ENCODE peak calls at places on chromosome 5, in four cellular contexts. X, B, N and H are unnamed samples. For H3K27me3, the result is how much of the 10 kb centered on the place peaks cover.

GRCh38 chr5:154900071-154900470 is 37.9 kb downstream of the GEMIN5 start:
- DNase-seq in N (no peak), X (no peak), B (no peak), H (no peak)

GRCh38 chr5:127892467-127893207 is 189.4 kb downstream of the CCDC192 start:
- DNase-seq in B (peak), X (no peak), N (peak), H (no peak)

GRCh38 chr5:160061770-160062169 is 52.8 kb downstream of the TTC1 start:
- DNase-seq in B (no peak), N (no peak), X (no peak), H (no peak)

GRCh38 chr5:54993318-54993717 is 7.9 kb upstream of the ESM1 start:
- DNase-seq in N (no peak), B (no peak), X (no peak), H (no peak)

GRCh38 chr5:107271682-107272350 is 398.9 kb downstream of the EFNA5 start:
- DNase-seq in N (no peak), X (no peak), B (no peak), H (no peak)

GRCh38 chr5:134038143-134038542 is 33.4 kb upstream of the VDAC1 start:
- DNase-seq in N (no peak), X (no peak), B (no peak), H (no peak)

GRCh38 chr5:145509336-145510150 is 325.6 kb downstream of the PRELID2 start:
- DNase-seq in X (no peak), B (no peak), N (peak), H (no peak)

GRCh38 chr5:81232449-81233079 is 558 bp upstream of the CKMT2 start:
- DNase-seq in X (no peak), N (peak), B (no peak), H (no peak)

GRCh38 chr5:175683231-175683630 is 25.4 kb downstream of the HRH2 start:
- DNase-seq in N (no peak), B (no peak), X (peak), H (no peak)

GRCh38 chr5:32916648-32917047 is 205.5 kb downstream of the NPR3 start:
- DNase-seq in B (peak), X (no peak), N (peak), H (no peak)

GRCh38 chr5:157561105-157561504 is 14.5 kb downstream of the ADAM19 start:
- DNase-seq in N (no peak), B (no peak), X (no peak), H (no peak)

GRCh38 chr5:152689275-152689711 is 284.2 kb upstream of the NMUR2 start:
- DNase-seq in N (no peak), B (peak), X (no peak), H (no peak)

GRCh38 chr5:150498501-150498900 is 9.4 kb upstream of the NDST1 start:
- DNase-seq in B (no peak), X (no peak), N (no peak), H (no peak)

GRCh38 chr5:151144275-151144674 is 13.3 kb downstream of the ANXA6 start:
- DNase-seq in B (no peak), X (no peak), N (no peak), H (no peak)

GRCh38 chr5:6458833-6459232 is 10.2 kb downstream of the UBE2QL1 start:
- DNase-seq in N (no peak), B (no peak), X (no peak), H (peak)

GRCh38 chr5:79436224-79436623 is 77.7 kb downstream of the HOMER1 start:
- DNase-seq in X (no peak), N (peak), B (peak), H (no peak)

GRCh38 chr5:61931236-61931635 is 374.8 kb upstream of the KIF2A start:
- DNase-seq in N (no peak), X (no peak), B (no peak), H (no peak)

GRCh38 chr5:176360894-176361436 is 599 bp downstream of the KIAA1191 start:
- DNase-seq in B (peak), N (no peak), X (no peak), H (no peak)

GRCh38 chr5:81971086-81971693 is 633 bp upstream of the ATG10 start:
- DNase-seq in B (peak), N (peak), X (no peak), H (no peak)

GRCh38 chr5:4928409-4928808 is 211.7 kb upstream of the ADAMTS16 start:
- DNase-seq in X (no peak), N (no peak), B (no peak), H (no peak)

GRCh38 chr5:97986069-97986468 is 787.4 kb upstream of the RGMB start:
- DNase-seq in B (peak), X (no peak), N (peak), H (no peak)
- TF ChIP-seq CTCF in B (no peak), X (no peak), N (no peak), H (no peak)

DNA sequence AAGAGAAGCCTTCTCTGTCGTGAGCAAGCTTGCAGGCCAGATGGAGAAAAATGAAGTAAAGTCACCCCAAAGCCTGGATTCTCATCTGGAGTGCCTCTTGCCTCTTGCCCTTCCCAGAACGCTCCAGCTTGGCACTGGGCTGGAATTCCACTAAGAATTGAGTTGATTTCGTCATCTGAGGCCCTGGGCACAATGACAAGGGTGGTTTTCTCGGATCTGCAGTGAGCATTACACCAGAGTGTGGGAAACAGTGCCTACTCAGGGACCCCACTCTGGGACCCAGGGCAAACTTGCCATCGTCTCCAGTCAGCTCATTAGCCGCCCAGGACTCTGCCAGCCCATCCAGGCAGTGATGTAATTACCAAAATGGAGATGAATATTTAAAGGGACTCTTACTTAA is 44.6 kb upstream of the LCP2 start:
- DNase-seq in N (no peak), X (no peak), B (no peak), H (no peak)
- H3K27me3 ChIP-seq in N (under half), X (under half), B (under half), H (under half)

GRCh38 chr5:9621379-9621903 is 8.7 kb downstream of the TAS2R1 start:
- DNase-seq in X (no peak), B (no peak), N (peak), H (no peak)

GRCh38 chr5:9617191-9617590 is 13.0 kb downstream of the TAS2R1 start:
- DNase-seq in N (no peak), B (no peak), X (no peak), H (no peak)

GRCh38 chr5:9619331-9620092 is 10.6 kb downstream of the TAS2R1 start:
- DNase-seq in B (no peak), X (no peak), N (no peak), H (no peak)

GRCh38 chr5:9613360-9613759 is 16.8 kb downstream of the TAS2R1 start:
- DNase-seq in B (no peak), N (no peak), X (no peak), H (no peak)

GRCh38 chr5:9617739-9618504 is 12.2 kb downstream of the TAS2R1 start:
- DNase-seq in B (no peak), N (no peak), X (no peak), H (no peak)
- TF ChIP-seq CTCF in B (no peak), N (peak), X (no peak), H (no peak)

GRCh38 chr5:1440098-1440493 is 5.1 kb downstream of the SLC6A3 start:
- DNase-seq in N (no peak), X (no peak), B (no peak), H (no peak)
- H3K27me3 ChIP-seq in N (under half), X (under half), B (half or more), H (under half)

DNA sequence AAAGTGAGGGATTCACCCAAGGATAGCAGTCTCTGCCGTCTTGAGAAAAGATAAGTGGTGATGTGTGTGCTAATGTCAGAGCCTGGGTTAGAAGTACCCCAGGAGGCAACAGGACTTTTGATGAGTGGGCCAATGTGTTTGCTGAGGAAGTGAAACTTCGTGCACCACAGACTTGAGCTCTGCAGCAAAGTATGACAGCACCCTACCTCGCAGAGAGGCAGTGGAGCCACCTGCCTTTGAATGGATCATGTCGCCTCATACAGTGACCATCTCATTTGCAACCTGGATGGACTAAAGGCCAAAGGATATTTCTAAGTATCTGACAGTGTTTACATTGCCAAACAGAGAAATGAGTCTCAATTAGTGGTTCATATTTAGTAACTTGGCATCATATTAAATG is 593.9 kb upstream of the GRAMD2B start:
- DNase-seq in B (no peak), X (no peak), N (no peak), H (no peak)
- TF ChIP-seq CTCF in B (no peak), X (no peak), N (no peak), H (no peak)

GRCh38 chr5:148833122-148833521 is 6.7 kb downstream of the ADRB2 start:
- DNase-seq in B (no peak), X (no peak), N (no peak), H (no peak)

GRCh38 chr5:148829734-148830133 is 3.3 kb downstream of the ADRB2 start:
- DNase-seq in N (no peak), B (no peak), X (no peak), H (no peak)

GRCh38 chr5:148833925-148834324 is 7.5 kb downstream of the ADRB2 start:
- DNase-seq in X (no peak), N (no peak), B (no peak), H (no peak)

GRCh38 chr5:148830220-148830619 is 3.8 kb downstream of the ADRB2 start:
- DNase-seq in B (no peak), X (no peak), N (no peak), H (no peak)

DNA sequence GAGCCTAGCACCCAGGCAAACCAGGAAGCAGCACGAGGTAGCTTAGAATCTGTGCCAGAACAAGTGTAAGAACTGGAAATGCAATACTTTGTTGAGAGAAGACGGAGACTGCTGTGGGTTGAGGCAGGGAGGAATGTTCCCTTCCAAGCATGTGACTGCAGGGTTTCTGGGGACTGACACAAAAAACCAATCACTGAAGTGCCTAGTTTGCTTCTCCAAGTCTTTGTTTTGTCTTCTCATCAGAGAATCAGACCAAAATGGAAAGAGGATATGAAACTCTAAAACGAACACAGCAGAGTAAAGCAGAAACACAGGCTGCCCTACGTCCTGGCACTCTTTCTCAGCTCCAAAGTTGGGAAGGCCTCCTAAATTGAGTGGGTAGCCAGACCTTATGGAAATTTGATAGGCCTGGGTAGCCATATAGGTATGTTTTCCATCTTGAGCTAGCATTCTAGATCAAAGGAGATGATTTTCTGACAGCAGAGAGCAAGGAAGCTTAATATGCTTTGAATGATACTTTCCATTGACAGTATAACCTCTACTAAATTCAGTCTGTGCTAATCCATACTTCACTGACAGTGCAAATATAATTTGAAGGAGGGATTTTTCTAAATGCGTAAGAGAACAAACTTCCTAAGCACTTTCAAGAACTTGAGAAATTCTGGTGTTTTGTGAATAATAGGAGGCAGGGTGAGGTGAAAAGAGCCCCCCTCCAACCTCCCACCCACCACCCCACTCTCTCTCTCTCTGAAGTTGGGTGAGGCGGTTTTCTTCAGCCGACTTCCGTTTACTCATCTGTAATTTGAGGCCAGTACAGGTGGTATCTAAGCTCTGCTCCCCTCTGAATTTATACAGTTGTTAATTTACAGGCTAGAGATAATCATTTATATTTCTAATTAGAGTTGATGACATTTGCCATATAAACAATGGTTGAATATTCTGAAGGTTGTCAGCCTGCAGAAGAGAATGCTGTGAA is 5.5 kb downstream of the ADRB2 start:
- DNase-seq in B (no peak), X (no peak), N (no peak), H (no peak)
- H3K27me3 ChIP-seq in B (half or more), X (under half), N (under half), H (under half)

DNA sequence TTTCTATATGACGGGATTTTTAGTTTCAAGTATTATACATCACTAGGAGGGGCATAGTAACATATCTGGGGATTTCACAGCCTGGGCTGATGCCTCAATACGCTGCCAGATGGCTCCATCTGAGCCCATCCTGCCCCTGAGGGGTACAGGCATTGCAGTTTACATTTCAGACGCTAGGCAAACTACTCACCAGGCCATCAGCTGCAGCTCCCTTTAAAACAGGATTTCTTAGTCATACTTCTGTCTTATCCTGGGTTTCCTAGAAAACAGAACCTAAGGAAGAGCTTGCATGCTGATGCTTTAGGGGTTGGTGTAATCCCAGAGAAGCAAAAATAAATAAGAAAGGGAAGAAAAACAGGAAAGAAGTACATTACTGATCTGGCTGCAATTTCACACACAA is 372.8 kb upstream of the PIK3R1 start:
- DNase-seq in B (no peak), N (peak), X (no peak), H (no peak)
- TF ChIP-seq CTCF in B (no peak), N (peak), X (no peak), H (no peak)